ENCODE peak calls at places on chromosomes 13 and 19, in five cellular contexts. P is hepatocyte, Z is mammary epithelial cell, N is colonic mucosa, A is cardiac muscle cell. I is an unnamed sample.

GRCh38 chr13:21243843-21244184 is 67.4 kb downstream of the MRPL57 start:
- DNase-seq in P (no peak), Z (no peak), N (no peak), A (no peak), I (no peak)

GRCh38 chr19:45587873-45588272 is 3.3 kb upstream of the OPA3 start:
- DNase-seq in P (peak), Z (no peak), N (no peak), A (no peak), I (no peak)

GRCh38 chr19:43726736-43727592 is 11.1 kb downstream of the IRGC start:
- DNase-seq in P (no peak), Z (no peak), N (no peak), A (peak), I (no peak)

GRCh38 chr13:25973576-25973975 is 78.2 kb downstream of the SHISA2 start:
- DNase-seq in P (no peak), Z (no peak), N (no peak), A (no peak), I (no peak)

GRCh38 chr19:14434543-14435319 is 1.6 kb downstream of the PKN1 start:
- DNase-seq in P (peak), Z (peak), N (peak), A (peak), I (peak)

GRCh38 chr13:27979765-27980279 is 8.7 kb downstream of the URAD start:
- DNase-seq in P (no peak), Z (no peak), N (no peak), A (no peak), I (no peak)

GRCh38 chr13:65336916-65337315 is 1893.2 kb downstream of the PCDH9 start:
- DNase-seq in P (no peak), Z (no peak), N (no peak), A (peak), I (no peak)

GRCh38 chr19:12872941-12873890 is 8.0 kb downstream of the DNASE2 start:
- DNase-seq in P (peak), Z (peak), N (peak), A (peak), I (peak)

GRCh38 chr19:18846862-18847515 is 15.2 kb downstream of the UPF1 start:
- DNase-seq in P (peak), Z (peak), N (peak), A (peak), I (peak)
- H3K27ac ChIP-seq in P (peak), Z (no peak), N (no peak), A (no peak), I (peak)

GRCh38 chr13:75372517-75372916 is 109.5 kb downstream of the TBC1D4 start:
- DNase-seq in P (peak), Z (no peak), N (peak), A (peak), I (peak)
- TF ChIP-seq CTCF in P (peak), Z (peak), N (peak), A (peak), I (peak)

GRCh38 chr13:44274838-44275237 is 98.8 kb upstream of the SERP2 start:
- DNase-seq in P (peak), Z (no peak), N (no peak), A (no peak), I (no peak)

GRCh38 chr13:44273991-44274810 is 99.4 kb upstream of the SERP2 start:
- DNase-seq in P (peak), Z (no peak), N (no peak), A (peak), I (peak)

GRCh38 chr13:44272692-44273091 is 100.9 kb upstream of the SERP2 start:
- DNase-seq in P (no peak), Z (no peak), N (no peak), A (peak), I (no peak)

GRCh38 chr13:44271915-44272341 is 101.7 kb upstream of the SERP2 start:
- DNase-seq in P (no peak), Z (no peak), N (no peak), A (no peak), I (no peak)

GRCh38 chr13:44273216-44273615 is 100.4 kb upstream of the SERP2 start:
- DNase-seq in P (no peak), Z (no peak), N (no peak), A (no peak), I (no peak)
- H3K27ac ChIP-seq in P (no peak), Z (no peak), N (no peak), A (no peak), I (no peak)

DNA sequence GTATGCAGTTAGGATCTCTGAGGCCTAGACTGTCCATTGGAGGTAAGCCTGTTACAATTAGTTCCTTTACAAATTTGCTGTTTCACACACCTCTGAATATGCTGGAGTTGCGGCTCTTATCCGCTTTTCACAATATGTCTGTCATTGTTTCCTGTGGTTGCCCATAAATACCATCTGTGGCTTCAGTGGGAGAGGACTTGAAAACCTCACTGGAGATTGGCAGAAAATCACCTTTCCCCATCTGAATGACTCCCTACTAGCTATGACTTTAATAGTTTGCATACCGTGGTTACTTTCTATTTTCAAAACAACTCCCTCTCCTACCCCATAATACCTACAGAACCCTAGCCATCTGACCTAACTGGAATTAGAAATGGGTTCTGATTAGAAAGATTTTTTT is 454.3 kb downstream of the PCDH17 start:
- DNase-seq in P (no peak), Z (no peak), N (no peak), A (no peak), I (no peak)
- TF ChIP-seq CTCF in P (no peak), Z (no peak), N (no peak), A (no peak), I (no peak)

DNA sequence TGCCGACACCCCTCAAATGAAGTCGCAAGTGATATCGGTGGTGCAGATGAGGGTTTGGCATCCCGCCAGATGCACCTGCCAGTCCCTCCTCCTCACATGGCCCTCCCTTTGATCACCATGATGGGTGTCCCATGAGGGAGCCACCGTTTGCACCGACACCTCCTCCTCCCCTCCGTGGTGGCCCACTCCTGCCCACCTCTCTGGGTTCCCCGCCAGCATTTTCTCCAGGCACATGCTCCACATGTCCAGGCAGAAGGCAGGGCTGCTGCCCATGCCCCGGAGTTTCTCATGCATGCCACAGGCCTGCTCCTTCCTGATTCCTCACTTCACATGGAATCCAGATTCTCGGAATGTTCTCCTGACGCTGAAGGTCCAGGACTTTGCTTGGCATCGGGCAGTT is 49.3 kb downstream of the COL4A2 start:
- DNase-seq in P (no peak), Z (no peak), N (no peak), A (no peak), I (no peak)
- H3K27ac ChIP-seq in P (no peak), Z (no peak), N (no peak), A (no peak), I (peak)

DNA sequence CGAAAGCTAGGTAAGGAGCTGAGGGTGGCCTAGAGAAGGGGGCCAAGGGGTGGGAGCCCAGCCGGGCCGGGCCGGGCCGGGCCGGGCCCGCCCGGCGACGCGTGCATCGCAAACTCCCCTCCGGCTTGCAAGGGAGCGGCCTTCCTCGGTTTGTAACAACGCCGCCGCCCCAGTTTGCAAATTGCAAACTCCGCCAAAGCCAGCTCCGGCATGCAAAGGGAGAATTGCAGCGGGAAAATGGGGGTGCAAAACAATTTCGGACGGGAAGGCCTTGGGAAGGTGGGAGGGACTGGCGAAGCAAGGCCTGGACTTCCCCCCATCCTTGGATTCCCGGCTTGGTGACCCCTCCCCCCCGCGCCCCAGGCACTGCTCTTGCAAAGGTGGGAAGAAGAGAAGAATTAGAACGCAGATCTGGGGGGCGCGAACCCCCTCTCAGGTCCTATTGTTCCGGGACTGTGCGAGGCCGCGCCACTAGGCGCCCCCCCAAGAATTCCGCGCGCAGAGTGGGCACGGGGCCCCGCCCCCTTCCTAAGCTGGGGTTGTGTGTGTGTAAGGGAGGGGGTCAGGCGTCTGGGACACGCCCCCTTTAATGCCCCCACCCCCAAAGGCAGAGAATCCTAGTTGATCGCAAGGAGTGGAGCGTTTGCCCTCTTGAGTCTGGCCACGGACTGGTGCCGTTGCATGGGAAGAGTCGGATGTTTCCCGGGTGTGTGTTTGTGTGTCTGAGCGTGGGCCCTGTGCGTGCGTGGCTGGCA is 926 bp downstream of the PRR12 start:
- DNase-seq in P (peak), Z (peak), N (peak), A (peak), I (peak)
- TF ChIP-seq CTCF in P (no peak), Z (no peak), N (no peak), A (no peak), I (no peak)

I was measured in RWPE1.